ENCODE peak calls at places on chromosomes 13 and 19, in nine cellular contexts. B is CD4-positive, CD25-positive, alpha-beta regulatory T cell; T is stimulated activated CD4-positive, alpha-beta T cell treated with anti-CD3 and anti-CD28 coated beads, Interleukin-15, amount 100 ng/mL, for 48 hours; Y is GM13977; E is cardiac fibroblast; N is HFFc6; A is heart right ventricle; I is AG08395; L is stimulated activated CD8-positive, alpha-beta memory T cell treated with anti-CD3 and anti-CD28 coated beads, Interleukin-12 subunit alpha, Interleukin-12 subunit beta, amount 100 ng/mL, for 1 hour. H is an unnamed sample.

GRCh38 chr19:29679598-29680210 is 14.4 kb downstream of the PLEKHF1 start:
- DNase-seq in B (no peak), T (no peak), Y (no peak), E (no peak), N (no peak), A (no peak), I (no peak), L (no peak), H (no peak)

GRCh38 chr13:91889641-91890040 is 491.2 kb downstream of the GPC5 start:
- DNase-seq in B (no peak), T (no peak), Y (no peak), E (no peak), N (no peak), A (no peak), I (no peak), L (no peak), H (no peak)

GRCh38 chr19:4568884-4569283 is 9.4 kb upstream of the SEMA6B start:
- DNase-seq in B (no peak), T (no peak), Y (no peak), E (no peak), N (no peak), A (no peak), I (no peak), L (no peak), H (no peak)

GRCh38 chr19:20321139-20321656 is 154.2 kb downstream of the ZNF486 start:
- DNase-seq in B (no peak), T (no peak), Y (no peak), E (no peak), N (no peak), A (no peak), I (no peak), L (no peak), H (no peak)

GRCh38 chr13:28347456-28348371 is 147.2 kb downstream of the FLT1 start:
- DNase-seq in B (no peak), T (no peak), Y (no peak), E (no peak), N (peak), A (no peak), I (no peak), L (no peak), H (no peak)

GRCh38 chr13:102312841-102313240 is 89.0 kb downstream of the FGF14 start:
- DNase-seq in B (no peak), T (no peak), Y (no peak), E (no peak), N (no peak), A (no peak), I (no peak), L (no peak), H (no peak)

GRCh38 chr13:40477623-40478608 is 188.5 kb downstream of the FOXO1 start:
- DNase-seq in B (no peak), T (no peak), Y (no peak), E (peak), N (no peak), A (peak), I (no peak), L (no peak), H (no peak)

GRCh38 chr13:27839809-27840467 is 47.7 kb downstream of the GSX1 start:
- DNase-seq in B (no peak), T (no peak), Y (no peak), E (no peak), N (peak), A (no peak), I (no peak), L (no peak), H (no peak)

GRCh38 chr13:113129921-113130750 is 7.5 kb downstream of the F10 start:
- DNase-seq in B (no peak), T (no peak), Y (no peak), E (peak), N (no peak), A (no peak), I (no peak), L (no peak), H (no peak)

GRCh38 chr13:76696370-76696769 is 189.8 kb downstream of the KCTD12 start:
- DNase-seq in B (no peak), T (no peak), Y (no peak), E (peak), N (peak), A (no peak), I (peak), L (no peak), H (no peak)

GRCh38 chr13:69565334-69565733 is 542.3 kb upstream of the ATXN8OS start:
- DNase-seq in B (no peak), T (no peak), Y (peak), E (no peak), N (peak), A (no peak), I (no peak), L (no peak), H (no peak)

GRCh38 chr19:48194041-48194871 is 23.8 kb downstream of the ZSWIM9 start:
- DNase-seq in B (no peak), T (no peak), Y (peak), E (peak), N (no peak), A (no peak), I (peak), L (no peak), H (no peak)

GRCh38 chr13:65342938-65343337 is 1887.2 kb downstream of the PCDH9 start:
- DNase-seq in B (no peak), T (no peak), Y (no peak), E (peak), N (no peak), A (no peak), I (no peak), L (no peak), H (no peak)

GRCh38 chr19:16654151-16654550 is 5.8 kb downstream of the SMIM7 start:
- DNase-seq in B (no peak), T (no peak), Y (no peak), E (no peak), N (no peak), A (no peak), I (peak), L (no peak), H (no peak)

GRCh38 chr19:39830847-39831246 is 3.1 kb downstream of the DYRK1B start:
- DNase-seq in B (no peak), T (no peak), Y (no peak), E (no peak), N (no peak), A (no peak), I (no peak), L (no peak), H (no peak)

H was measured in activated T-helper 1 cell treated with anti-CD3 and anti-CD28 coated beads, Interleukin-2, amount 50 U/mL, for 16 hours.